ENCODE peak calls at places on chromosome 6, in ten cellular contexts. H, R, D, B, U, O, Y, K, L and P are unnamed samples.

GRCh38 chr6:151548201-151548600 is 54.4 kb downstream of the CCDC170 start:
- DNase-seq in H (no peak), R (no peak), D (no peak), B (no peak), U (no peak), O (no peak), Y (no peak), K (no peak), L (no peak), P (no peak)

GRCh38 chr6:11653028-11653583 is 115.6 kb downstream of the TMEM170B start:
- DNase-seq in H (no peak), R (no peak), D (no peak), B (no peak), U (no peak), O (peak; percentile 54), Y (no peak), K (peak; percentile 56), L (peak; percentile 32), P (no peak)

GRCh38 chr6:158817298-158818007 is 1.7 kb downstream of the EZR start:
- DNase-seq in H (no peak), R (peak; percentile 51), D (peak; percentile 58), B (no peak), U (peak; percentile 90), O (peak; percentile 78), Y (peak; percentile 86), K (no peak), L (no peak), P (no peak)

GRCh38 chr6:42805297-42805861 is 23.5 kb downstream of the BICRAL start:
- DNase-seq in H (peak; percentile 52), R (no peak), D (no peak), B (no peak), U (no peak), O (no peak), Y (no peak), K (no peak), L (no peak), P (no peak)

GRCh38 chr6:33694401-33694931 is 17.0 kb downstream of the UQCC2 start:
- DNase-seq in H (no peak), R (no peak), D (no peak), B (no peak), U (no peak), O (peak; percentile 30), Y (no peak), K (no peak), L (peak; percentile 58), P (no peak)

GRCh38 chr6:42086046-42086664 is 35.8 kb downstream of the TAF8 start:
- DNase-seq in H (no peak), R (no peak), D (no peak), B (no peak), U (peak; percentile 67), O (no peak), Y (no peak), K (no peak), L (no peak), P (no peak)

GRCh38 chr6:144104898-144105487 is 9.6 kb upstream of the SF3B5 start:
- DNase-seq in H (no peak), R (no peak), D (peak; percentile 70), B (no peak), U (peak; percentile 9), O (peak; percentile 84), Y (no peak), K (peak; percentile 69), L (no peak), P (no peak)

GRCh38 chr6:135658916-135659315 is 161.4 kb upstream of the AHI1 start:
- DNase-seq in H (no peak), R (no peak), D (no peak), B (no peak), U (no peak), O (no peak), Y (no peak), K (peak; percentile 10), L (no peak), P (no peak)

GRCh38 chr6:90401933-90402830 is 105.5 kb upstream of the BACH2 start:
- DNase-seq in H (no peak), R (no peak), D (peak; percentile 27), B (no peak), U (no peak), O (no peak), Y (no peak), K (no peak), L (no peak), P (no peak)

GRCh38 chr6:136792945-136793289 is 640 bp upstream of the MAP3K5 start:
- DNase-seq in H (peak; percentile 94), R (peak; percentile 93), D (peak; percentile 93), B (peak; percentile 93), U (peak; percentile 96), O (peak; percentile 89), Y (peak; percentile 99), K (peak; percentile 80), L (peak; percentile 95), P (peak; percentile 89)

GRCh38 chr6:43310624-43311023 is 2.0 kb upstream of the CRIP3 start:
- DNase-seq in H (no peak), R (no peak), D (no peak), B (no peak), U (no peak), O (no peak), Y (no peak), K (no peak), L (no peak), P (no peak)

GRCh38 chr6:147468634-147469033 is 39.9 kb upstream of the SAMD5 start:
- DNase-seq in H (no peak), R (no peak), D (no peak), B (no peak), U (no peak), O (no peak), Y (no peak), K (no peak), L (no peak), P (no peak)
- TF ChIP-seq CTCF in H (no peak), R (no peak), D (no peak), B (no peak), U (no peak), O (no peak), Y (no peak), K (no peak), L (no peak), P (no peak)

GRCh38 chr6:63487123-63487813 is 85.0 kb upstream of the LOC128125822 start:
- DNase-seq in H (no peak), R (no peak), D (no peak), B (no peak), U (no peak), O (no peak), Y (no peak), K (no peak), L (no peak), P (no peak)

GRCh38 chr6:63491104-63491503 is 81.2 kb upstream of the LOC128125822 start:
- DNase-seq in H (no peak), R (no peak), D (no peak), B (no peak), U (no peak), O (no peak), Y (no peak), K (no peak), L (no peak), P (no peak)

GRCh38 chr6:63486196-63486595 is 86.1 kb upstream of the LOC128125822 start:
- DNase-seq in H (no peak), R (no peak), D (no peak), B (no peak), U (no peak), O (no peak), Y (no peak), K (no peak), L (no peak), P (no peak)
- TF ChIP-seq CTCF in H (no peak), R (no peak), D (no peak), B (no peak), U (no peak), O (no peak), Y (no peak), K (no peak), L (no peak), P (no peak)

DNA sequence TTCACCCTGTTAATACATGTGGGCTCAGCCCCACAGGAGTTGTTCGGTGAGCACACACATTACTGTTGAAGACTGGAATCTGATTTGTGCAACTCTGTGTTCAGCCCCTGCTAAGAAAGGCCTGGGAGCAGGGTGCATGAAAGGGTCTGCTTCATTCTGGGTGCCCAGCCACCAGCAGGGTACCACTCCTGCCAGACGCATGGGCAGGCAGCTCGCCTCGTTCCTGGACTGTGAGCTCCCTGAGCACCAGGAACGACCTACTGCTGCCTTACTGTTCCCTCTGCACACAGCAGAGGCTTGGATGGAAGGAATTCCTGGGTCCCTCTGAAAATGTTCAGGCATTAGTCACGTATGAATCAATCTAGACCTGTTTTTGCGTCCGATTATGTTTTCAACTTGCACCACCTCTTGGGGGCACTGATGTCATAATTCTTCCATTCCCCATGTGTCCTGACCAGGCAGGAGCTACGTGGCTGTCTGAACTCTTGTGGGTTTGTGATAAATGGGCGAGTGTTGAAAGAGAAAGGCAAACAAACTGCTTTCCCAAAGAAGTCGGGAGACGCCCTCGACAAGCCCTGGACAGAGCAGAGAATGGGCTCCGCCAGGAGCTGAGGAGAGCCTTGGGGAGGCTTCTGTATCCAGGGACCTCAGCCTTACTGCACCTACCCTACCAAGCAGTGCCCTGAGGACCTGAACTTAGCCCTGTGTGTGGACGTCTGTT is 123.9 kb downstream of the LY86 start:
- DNase-seq in H (no peak), R (no peak), D (no peak), B (peak; percentile 36), U (no peak), O (no peak), Y (no peak), K (no peak), L (no peak), P (no peak)
- TF ChIP-seq CTCF in H (no peak), R (no peak), D (peak; percentile 41), B (no peak), U (no peak), O (peak; percentile 6), Y (no peak), K (no peak), L (no peak), P (no peak)

DNA sequence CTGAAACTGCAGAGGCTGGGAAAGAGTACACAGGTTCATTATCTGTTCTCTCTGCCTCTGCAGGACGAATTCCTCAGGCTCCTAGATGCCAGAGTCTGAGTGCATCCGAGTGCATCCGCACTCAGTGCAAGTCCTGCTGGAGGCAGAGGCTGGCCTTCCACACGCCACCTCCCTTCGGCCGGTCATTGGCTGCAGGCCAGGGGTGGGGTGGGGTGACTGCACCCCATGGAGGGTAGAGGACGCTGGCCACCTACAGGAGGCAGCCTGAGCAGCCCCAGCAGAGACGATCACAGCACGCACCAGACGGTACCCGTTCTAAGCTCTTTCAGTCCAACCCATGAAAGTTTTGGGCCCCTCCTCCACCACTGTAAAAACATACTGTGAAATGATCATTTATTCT is 11.7 kb downstream of the SFT2D1 start:
- DNase-seq in H (no peak), R (no peak), D (no peak), B (peak; percentile 39), U (peak; percentile 49), O (peak; percentile 51), Y (peak; percentile 84), K (no peak), L (no peak), P (no peak)
- TF ChIP-seq CTCF in H (no peak), R (no peak), D (no peak), B (no peak), U (no peak), O (peak; percentile 18), Y (no peak), K (no peak), L (no peak), P (no peak)